ENCODE peak calls at places on chromosome 1, in eight cellular contexts. One of them, this sample, is unnamed.
A peak's percentile ranks its signal among the peaks of the same experiment; 100 is the strongest.

GRCh38 chr1:183914283-183914682 is 109.4 kb downstream of the RGL1 start:
- DNase-seq in stimulated activated CD8-positive, alpha-beta memory T cell treated with anti-CD3 and anti-CD28 coated beads, Interleukin-15, amount 100 ng/mL, for 24 hours: no peak
- DNase-seq in MV-4-11: no peak
- DNase-seq in NCI-H460: no peak
- DNase-seq in GM04503: peak; percentile 28
- DNase-seq in sciatic nerve: no peak
- DNase-seq in transverse colon: no peak
- DNase-seq in pons: no peak
- DNase-seq in this sample: no peak

GRCh38 chr1:33609739-33610138 is 137.3 kb downstream of the ZSCAN20 start:
- DNase-seq in stimulated activated CD8-positive, alpha-beta memory T cell treated with anti-CD3 and anti-CD28 coated beads, Interleukin-15, amount 100 ng/mL, for 24 hours: no peak
- DNase-seq in MV-4-11: no peak
- DNase-seq in NCI-H460: no peak
- DNase-seq in GM04503: no peak
- DNase-seq in sciatic nerve: no peak
- DNase-seq in transverse colon: no peak
- DNase-seq in pons: no peak
- DNase-seq in this sample: no peak

GRCh38 chr1:31788825-31789256 is 24.7 kb upstream of the ADGRB2 start:
- DNase-seq in stimulated activated CD8-positive, alpha-beta memory T cell treated with anti-CD3 and anti-CD28 coated beads, Interleukin-15, amount 100 ng/mL, for 24 hours: no peak
- DNase-seq in MV-4-11: peak; percentile 49
- DNase-seq in NCI-H460: no peak
- DNase-seq in GM04503: no peak
- DNase-seq in sciatic nerve: no peak
- DNase-seq in transverse colon: no peak
- DNase-seq in pons: peak; percentile 65
- DNase-seq in this sample: no peak

GRCh38 chr1:8378202-8378601 is 60.3 kb downstream of the SLC45A1 start:
- DNase-seq in stimulated activated CD8-positive, alpha-beta memory T cell treated with anti-CD3 and anti-CD28 coated beads, Interleukin-15, amount 100 ng/mL, for 24 hours: no peak
- DNase-seq in MV-4-11: peak; percentile 30
- DNase-seq in NCI-H460: no peak
- DNase-seq in GM04503: no peak
- DNase-seq in sciatic nerve: no peak
- DNase-seq in transverse colon: no peak
- DNase-seq in pons: no peak
- DNase-seq in this sample: no peak

GRCh38 chr1:26690576-26691031 is 5.2 kb upstream of the ARID1A start:
- DNase-seq in stimulated activated CD8-positive, alpha-beta memory T cell treated with anti-CD3 and anti-CD28 coated beads, Interleukin-15, amount 100 ng/mL, for 24 hours: no peak
- DNase-seq in MV-4-11: peak; percentile 43
- DNase-seq in NCI-H460: no peak
- DNase-seq in GM04503: no peak
- DNase-seq in sciatic nerve: no peak
- DNase-seq in transverse colon: no peak
- DNase-seq in pons: no peak
- DNase-seq in this sample: no peak

GRCh38 chr1:218353656-218354055 is 8.5 kb downstream of the TGFB2 start:
- DNase-seq in stimulated activated CD8-positive, alpha-beta memory T cell treated with anti-CD3 and anti-CD28 coated beads, Interleukin-15, amount 100 ng/mL, for 24 hours: no peak
- DNase-seq in MV-4-11: no peak
- DNase-seq in NCI-H460: no peak
- DNase-seq in GM04503: no peak
- DNase-seq in sciatic nerve: no peak
- DNase-seq in transverse colon: no peak
- DNase-seq in pons: no peak
- DNase-seq in this sample: no peak

GRCh38 chr1:20473894-20474293 is 12.1 kb downstream of the CAMK2N1 start:
- DNase-seq in stimulated activated CD8-positive, alpha-beta memory T cell treated with anti-CD3 and anti-CD28 coated beads, Interleukin-15, amount 100 ng/mL, for 24 hours: no peak
- DNase-seq in MV-4-11: no peak
- DNase-seq in NCI-H460: no peak
- DNase-seq in GM04503: no peak
- DNase-seq in sciatic nerve: no peak
- DNase-seq in transverse colon: no peak
- DNase-seq in pons: no peak
- DNase-seq in this sample: no peak

GRCh38 chr1:199394856-199395255 is 632.7 kb upstream of the NR5A2 start:
- DNase-seq in stimulated activated CD8-positive, alpha-beta memory T cell treated with anti-CD3 and anti-CD28 coated beads, Interleukin-15, amount 100 ng/mL, for 24 hours: no peak
- DNase-seq in MV-4-11: no peak
- DNase-seq in NCI-H460: peak; percentile 7
- DNase-seq in GM04503: no peak
- DNase-seq in sciatic nerve: no peak
- DNase-seq in transverse colon: no peak
- DNase-seq in pons: no peak
- DNase-seq in this sample: no peak